ENCODE peak calls at places on chromosomes 5 and 9, in ten cellular contexts. One of them, this sample, is unnamed.

GRCh38 chr5:84384604-84385575 is at the start of gene EDIL3:
- DNase-seq in sigmoid colon: peak; percentile 67
- DNase-seq in heart right ventricle: peak; percentile 8
- DNase-seq in effector memory CD4-positive, alpha-beta T cell: no peak
- DNase-seq in CD8-positive, alpha-beta memory T cell: no peak
- DNase-seq in body of pancreas: no peak
- DNase-seq in CD4-positive, alpha-beta memory T cell: no peak
- DNase-seq in endothelial cell of umbilical vein: peak; percentile 63
- DNase-seq in aorta: peak; percentile 87
- DNase-seq in heart left ventricle: peak; percentile 69
- DNase-seq in this sample: peak; percentile 65

GRCh38 chr9:87725900-87726709 is at the start of gene CTSL:
- DNase-seq in sigmoid colon: peak; percentile 98
- DNase-seq in heart right ventricle: peak; percentile 93
- DNase-seq in effector memory CD4-positive, alpha-beta T cell: peak; percentile 16
- DNase-seq in CD8-positive, alpha-beta memory T cell: no peak
- DNase-seq in body of pancreas: peak; percentile 91
- DNase-seq in CD4-positive, alpha-beta memory T cell: peak; percentile 26
- DNase-seq in endothelial cell of umbilical vein: peak; percentile 80
- DNase-seq in aorta: peak; percentile 96
- DNase-seq in heart left ventricle: peak; percentile 96
- DNase-seq in this sample: peak; percentile 44

GRCh38 chr9:90878562-90878961 is 76.9 kb downstream of the SYK start:
- DNase-seq in sigmoid colon: no peak
- DNase-seq in heart right ventricle: no peak
- DNase-seq in effector memory CD4-positive, alpha-beta T cell: no peak
- DNase-seq in CD8-positive, alpha-beta memory T cell: no peak
- DNase-seq in body of pancreas: no peak
- DNase-seq in CD4-positive, alpha-beta memory T cell: no peak
- DNase-seq in endothelial cell of umbilical vein: no peak
- DNase-seq in aorta: no peak
- DNase-seq in heart left ventricle: no peak
- DNase-seq in this sample: no peak

GRCh38 chr5:139295692-139296091 is 2.2 kb downstream of the MATR3 start:
- DNase-seq in sigmoid colon: no peak
- DNase-seq in heart right ventricle: no peak
- DNase-seq in effector memory CD4-positive, alpha-beta T cell: no peak
- DNase-seq in CD8-positive, alpha-beta memory T cell: no peak
- DNase-seq in body of pancreas: no peak
- DNase-seq in CD4-positive, alpha-beta memory T cell: no peak
- DNase-seq in endothelial cell of umbilical vein: no peak
- DNase-seq in aorta: no peak
- DNase-seq in heart left ventricle: no peak
- DNase-seq in this sample: no peak

GRCh38 chr9:9557804-9558334 is 1054.9 kb downstream of the PTPRD start:
- DNase-seq in sigmoid colon: no peak
- DNase-seq in heart right ventricle: no peak
- DNase-seq in effector memory CD4-positive, alpha-beta T cell: no peak
- DNase-seq in CD8-positive, alpha-beta memory T cell: no peak
- DNase-seq in body of pancreas: no peak
- DNase-seq in CD4-positive, alpha-beta memory T cell: no peak
- DNase-seq in endothelial cell of umbilical vein: no peak
- DNase-seq in aorta: no peak
- DNase-seq in heart left ventricle: no peak
- DNase-seq in this sample: peak; percentile 33

GRCh38 chr9:76905661-76905983 is 292 bp downstream of the PRUNE2 start:
- DNase-seq in sigmoid colon: no peak
- DNase-seq in heart right ventricle: no peak
- DNase-seq in effector memory CD4-positive, alpha-beta T cell: no peak
- DNase-seq in CD8-positive, alpha-beta memory T cell: no peak
- DNase-seq in body of pancreas: no peak
- DNase-seq in CD4-positive, alpha-beta memory T cell: no peak
- DNase-seq in endothelial cell of umbilical vein: no peak
- DNase-seq in aorta: no peak
- DNase-seq in heart left ventricle: no peak
- DNase-seq in this sample: no peak

GRCh38 chr5:173747876-173748275 is 131.4 kb upstream of the BOD1 start:
- DNase-seq in sigmoid colon: no peak
- DNase-seq in heart right ventricle: no peak
- DNase-seq in effector memory CD4-positive, alpha-beta T cell: no peak
- DNase-seq in CD8-positive, alpha-beta memory T cell: no peak
- DNase-seq in body of pancreas: no peak
- DNase-seq in CD4-positive, alpha-beta memory T cell: no peak
- DNase-seq in endothelial cell of umbilical vein: no peak
- DNase-seq in aorta: no peak
- DNase-seq in heart left ventricle: no peak
- DNase-seq in this sample: no peak

GRCh38 chr9:94865599-94866456 is 139.3 kb downstream of the AOPEP start:
- DNase-seq in sigmoid colon: peak; percentile 83
- DNase-seq in heart right ventricle: no peak
- DNase-seq in effector memory CD4-positive, alpha-beta T cell: no peak
- DNase-seq in CD8-positive, alpha-beta memory T cell: no peak
- DNase-seq in body of pancreas: no peak
- DNase-seq in CD4-positive, alpha-beta memory T cell: no peak
- DNase-seq in endothelial cell of umbilical vein: peak; percentile 40
- DNase-seq in aorta: peak; percentile 86
- DNase-seq in heart left ventricle: no peak
- DNase-seq in this sample: peak; percentile 20

GRCh38 chr5:178338750-178339144 is 106.1 kb upstream of the PHYKPL start:
- DNase-seq in sigmoid colon: no peak
- DNase-seq in heart right ventricle: no peak
- DNase-seq in effector memory CD4-positive, alpha-beta T cell: no peak
- DNase-seq in CD8-positive, alpha-beta memory T cell: no peak
- DNase-seq in body of pancreas: no peak
- DNase-seq in CD4-positive, alpha-beta memory T cell: no peak
- DNase-seq in endothelial cell of umbilical vein: no peak
- DNase-seq in aorta: no peak
- DNase-seq in heart left ventricle: no peak
- DNase-seq in this sample: no peak

GRCh38 chr5:59152701-59153245 is 569.9 kb downstream of the RAB3C start:
- DNase-seq in sigmoid colon: no peak
- DNase-seq in heart right ventricle: no peak
- DNase-seq in effector memory CD4-positive, alpha-beta T cell: no peak
- DNase-seq in CD8-positive, alpha-beta memory T cell: no peak
- DNase-seq in body of pancreas: no peak
- DNase-seq in CD4-positive, alpha-beta memory T cell: no peak
- DNase-seq in endothelial cell of umbilical vein: no peak
- DNase-seq in aorta: no peak
- DNase-seq in heart left ventricle: no peak
- DNase-seq in this sample: no peak

GRCh38 chr5:14405267-14405666 is 176.3 kb upstream of the OTULINL start:
- DNase-seq in sigmoid colon: no peak
- DNase-seq in heart right ventricle: no peak
- DNase-seq in effector memory CD4-positive, alpha-beta T cell: no peak
- DNase-seq in CD8-positive, alpha-beta memory T cell: no peak
- DNase-seq in body of pancreas: no peak
- DNase-seq in CD4-positive, alpha-beta memory T cell: no peak
- DNase-seq in endothelial cell of umbilical vein: no peak
- DNase-seq in aorta: no peak
- DNase-seq in heart left ventricle: no peak
- DNase-seq in this sample: peak; percentile 50

GRCh38 chr5:120454094-120454798 is 9.9 kb upstream of the PRR16 start:
- DNase-seq in sigmoid colon: no peak
- DNase-seq in heart right ventricle: peak; percentile 11
- DNase-seq in effector memory CD4-positive, alpha-beta T cell: no peak
- DNase-seq in CD8-positive, alpha-beta memory T cell: no peak
- DNase-seq in body of pancreas: no peak
- DNase-seq in CD4-positive, alpha-beta memory T cell: no peak
- DNase-seq in endothelial cell of umbilical vein: peak; percentile 65
- DNase-seq in aorta: no peak
- DNase-seq in heart left ventricle: no peak
- DNase-seq in this sample: no peak

GRCh38 chr5:66850354-66851075 is 254.3 kb downstream of the MAST4 start:
- DNase-seq in sigmoid colon: no peak
- DNase-seq in heart right ventricle: no peak
- DNase-seq in effector memory CD4-positive, alpha-beta T cell: no peak
- DNase-seq in CD8-positive, alpha-beta memory T cell: no peak
- DNase-seq in body of pancreas: peak; percentile 6
- DNase-seq in CD4-positive, alpha-beta memory T cell: no peak
- DNase-seq in endothelial cell of umbilical vein: no peak
- DNase-seq in aorta: no peak
- DNase-seq in heart left ventricle: no peak
- DNase-seq in this sample: no peak

GRCh38 chr9:83906144-83906543 is 15.1 kb downstream of the KIF27 start:
- DNase-seq in sigmoid colon: no peak
- DNase-seq in heart right ventricle: no peak
- DNase-seq in effector memory CD4-positive, alpha-beta T cell: no peak
- DNase-seq in CD8-positive, alpha-beta memory T cell: no peak
- DNase-seq in body of pancreas: no peak
- DNase-seq in CD4-positive, alpha-beta memory T cell: no peak
- DNase-seq in endothelial cell of umbilical vein: no peak
- DNase-seq in aorta: no peak
- DNase-seq in heart left ventricle: no peak
- DNase-seq in this sample: no peak

DNA sequence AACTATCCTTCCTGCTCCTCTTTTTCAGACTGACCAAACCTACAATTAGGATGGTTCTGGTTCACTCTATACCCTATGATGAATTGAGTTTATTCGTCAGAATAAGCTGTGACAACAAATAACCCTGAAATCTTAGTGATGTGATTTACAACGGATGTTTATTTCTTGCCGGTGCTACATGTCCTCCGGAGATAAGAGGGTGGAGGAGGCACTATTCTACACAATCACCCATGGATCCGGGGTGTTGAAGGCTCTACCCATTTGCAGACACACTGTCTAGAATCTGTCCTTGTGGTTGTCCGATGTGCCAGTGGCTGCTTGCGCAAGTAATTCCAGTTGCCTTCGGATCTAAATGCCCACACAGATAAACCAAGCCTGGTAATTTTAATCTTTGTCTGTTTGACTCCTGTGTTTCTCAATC is 44.7 kb downstream of the CDC14B start:
- DNase-seq in sigmoid colon: no peak
- DNase-seq in heart right ventricle: no peak
- DNase-seq in effector memory CD4-positive, alpha-beta T cell: no peak
- DNase-seq in CD8-positive, alpha-beta memory T cell: no peak
- DNase-seq in body of pancreas: no peak
- DNase-seq in CD4-positive, alpha-beta memory T cell: no peak
- DNase-seq in endothelial cell of umbilical vein: no peak
- DNase-seq in aorta: no peak
- DNase-seq in heart left ventricle: no peak
- DNase-seq in this sample: no peak
- H3K4me3 ChIP-seq in sigmoid colon: no peak overlapping the region
- H3K4me3 ChIP-seq in heart right ventricle: no peak overlapping the region
- H3K4me3 ChIP-seq in effector memory CD4-positive, alpha-beta T cell: no peak overlapping the region
- H3K4me3 ChIP-seq in CD8-positive, alpha-beta memory T cell: no peak overlapping the region
- H3K4me3 ChIP-seq in body of pancreas: no peak overlapping the region
- H3K4me3 ChIP-seq in CD4-positive, alpha-beta memory T cell: no peak overlapping the region
- H3K4me3 ChIP-seq in endothelial cell of umbilical vein: no peak overlapping the region
- H3K4me3 ChIP-seq in aorta: no peak overlapping the region
- H3K4me3 ChIP-seq in heart left ventricle: no peak overlapping the region
- H3K4me3 ChIP-seq in this sample: no peak overlapping the region

GRCh38 chr9:120911295-120911843 is 15.2 kb downstream of the TRAF1 start:
- DNase-seq in sigmoid colon: no peak
- DNase-seq in heart right ventricle: no peak
- DNase-seq in effector memory CD4-positive, alpha-beta T cell: no peak
- DNase-seq in CD8-positive, alpha-beta memory T cell: no peak
- DNase-seq in body of pancreas: no peak
- DNase-seq in CD4-positive, alpha-beta memory T cell: no peak
- DNase-seq in endothelial cell of umbilical vein: no peak
- DNase-seq in aorta: no peak
- DNase-seq in heart left ventricle: no peak
- DNase-seq in this sample: no peak

GRCh38 chr9:120913673-120914266 is 12.8 kb downstream of the TRAF1 start:
- DNase-seq in sigmoid colon: no peak
- DNase-seq in heart right ventricle: no peak
- DNase-seq in effector memory CD4-positive, alpha-beta T cell: no peak
- DNase-seq in CD8-positive, alpha-beta memory T cell: peak; percentile 36
- DNase-seq in body of pancreas: no peak
- DNase-seq in CD4-positive, alpha-beta memory T cell: no peak
- DNase-seq in endothelial cell of umbilical vein: no peak
- DNase-seq in aorta: no peak
- DNase-seq in heart left ventricle: no peak
- DNase-seq in this sample: no peak

GRCh38 chr9:120912958-120913672 is 13.5 kb downstream of the TRAF1 start:
- DNase-seq in sigmoid colon: no peak
- DNase-seq in heart right ventricle: no peak
- DNase-seq in effector memory CD4-positive, alpha-beta T cell: no peak
- DNase-seq in CD8-positive, alpha-beta memory T cell: no peak
- DNase-seq in body of pancreas: no peak
- DNase-seq in CD4-positive, alpha-beta memory T cell: no peak
- DNase-seq in endothelial cell of umbilical vein: no peak
- DNase-seq in aorta: no peak
- DNase-seq in heart left ventricle: no peak
- DNase-seq in this sample: peak; percentile 48

GRCh38 chr9:120910643-120911042 is 16.0 kb downstream of the TRAF1 start:
- DNase-seq in sigmoid colon: no peak
- DNase-seq in heart right ventricle: no peak
- DNase-seq in effector memory CD4-positive, alpha-beta T cell: no peak
- DNase-seq in CD8-positive, alpha-beta memory T cell: no peak
- DNase-seq in body of pancreas: no peak
- DNase-seq in CD4-positive, alpha-beta memory T cell: no peak
- DNase-seq in endothelial cell of umbilical vein: no peak
- DNase-seq in aorta: no peak
- DNase-seq in heart left ventricle: no peak
- DNase-seq in this sample: no peak

DNA sequence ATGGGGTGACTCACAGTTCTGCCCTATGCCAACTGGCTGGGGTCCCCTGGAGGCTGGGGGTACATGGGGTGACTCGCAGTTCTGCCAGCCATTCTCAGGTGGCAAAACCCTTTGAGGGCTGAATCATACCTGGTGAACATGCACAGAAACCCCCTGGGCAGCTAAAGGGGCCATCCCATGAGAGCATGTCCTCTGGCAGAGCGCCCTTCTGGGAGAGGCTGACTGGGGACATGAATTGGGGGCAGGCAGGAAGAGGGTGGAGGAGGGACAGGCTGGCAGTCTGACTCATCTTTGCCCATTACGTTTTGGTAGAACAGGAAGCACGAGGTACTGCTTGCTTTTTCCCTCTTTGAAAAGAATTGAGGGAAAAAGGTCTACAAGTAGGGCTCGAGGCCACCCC is 16.7 kb downstream of the TRAF1 start:
- DNase-seq in sigmoid colon: no peak
- DNase-seq in heart right ventricle: no peak
- DNase-seq in effector memory CD4-positive, alpha-beta T cell: peak; percentile 68
- DNase-seq in CD8-positive, alpha-beta memory T cell: peak; percentile 36
- DNase-seq in body of pancreas: no peak
- DNase-seq in CD4-positive, alpha-beta memory T cell: no peak
- DNase-seq in endothelial cell of umbilical vein: peak; percentile 18
- DNase-seq in aorta: no peak
- DNase-seq in heart left ventricle: no peak
- DNase-seq in this sample: no peak
- H3K36me3 ChIP-seq in sigmoid colon: peaks cover 7% of the 10 kb centered on the region
- H3K36me3 ChIP-seq in heart right ventricle: no peaks in the 10 kb centered on the region
- H3K36me3 ChIP-seq in effector memory CD4-positive, alpha-beta T cell: peaks cover 81% of the 10 kb centered on the region
- H3K36me3 ChIP-seq in CD8-positive, alpha-beta memory T cell: peaks cover 69% of the 10 kb centered on the region
- H3K36me3 ChIP-seq in body of pancreas: no peaks in the 10 kb centered on the region
- H3K36me3 ChIP-seq in CD4-positive, alpha-beta memory T cell: peaks cover 72% of the 10 kb centered on the region
- H3K36me3 ChIP-seq in endothelial cell of umbilical vein: no peaks in the 10 kb centered on the region
- H3K36me3 ChIP-seq in aorta: no peaks in the 10 kb centered on the region
- H3K36me3 ChIP-seq in heart left ventricle: no peaks in the 10 kb centered on the region
- H3K36me3 ChIP-seq in this sample: no peaks in the 10 kb centered on the region

GRCh38 chr5:69042915-69043795 is 50.7 kb upstream of the SLC30A5 start:
- DNase-seq in sigmoid colon: peak; percentile 87
- DNase-seq in heart right ventricle: peak; percentile 87
- DNase-seq in effector memory CD4-positive, alpha-beta T cell: peak; percentile 53
- DNase-seq in CD8-positive, alpha-beta memory T cell: peak; percentile 87
- DNase-seq in body of pancreas: peak; percentile 91
- DNase-seq in CD4-positive, alpha-beta memory T cell: peak; percentile 89
- DNase-seq in endothelial cell of umbilical vein: peak; percentile 94
- DNase-seq in aorta: no peak
- DNase-seq in heart left ventricle: no peak
- DNase-seq in this sample: peak; percentile 69
- H3K27ac ChIP-seq in sigmoid colon: peak overlapping the region; percentile 69
- H3K27ac ChIP-seq in heart right ventricle: peak overlapping the region; percentile 82
- H3K27ac ChIP-seq in effector memory CD4-positive, alpha-beta T cell: peak overlapping the region; percentile 60
- H3K27ac ChIP-seq in CD8-positive, alpha-beta memory T cell: peak overlapping the region; percentile 22
- H3K27ac ChIP-seq in body of pancreas: peak overlapping the region; percentile 64
- H3K27ac ChIP-seq in CD4-positive, alpha-beta memory T cell: peak overlapping the region; percentile 54
- H3K27ac ChIP-seq in endothelial cell of umbilical vein: peak overlapping the region; percentile 43
- H3K27ac ChIP-seq in aorta: no peak overlapping the region
- H3K27ac ChIP-seq in heart left ventricle: peak overlapping the region; percentile 84
- H3K27ac ChIP-seq in this sample: peak overlapping the region; percentile 19

GRCh38 chr5:150595466-150596031 is 44.9 kb upstream of the SYNPO start:
- DNase-seq in sigmoid colon: no peak
- DNase-seq in heart right ventricle: peak; percentile 74
- DNase-seq in effector memory CD4-positive, alpha-beta T cell: no peak
- DNase-seq in CD8-positive, alpha-beta memory T cell: no peak
- DNase-seq in body of pancreas: no peak
- DNase-seq in CD4-positive, alpha-beta memory T cell: no peak
- DNase-seq in endothelial cell of umbilical vein: peak; percentile 95
- DNase-seq in aorta: peak; percentile 80
- DNase-seq in heart left ventricle: no peak
- DNase-seq in this sample: no peak
- H3K4me3 ChIP-seq in sigmoid colon: no peak overlapping the region
- H3K4me3 ChIP-seq in heart right ventricle: no peak overlapping the region
- H3K4me3 ChIP-seq in effector memory CD4-positive, alpha-beta T cell: no peak overlapping the region
- H3K4me3 ChIP-seq in CD8-positive, alpha-beta memory T cell: no peak overlapping the region
- H3K4me3 ChIP-seq in body of pancreas: no peak overlapping the region
- H3K4me3 ChIP-seq in CD4-positive, alpha-beta memory T cell: no peak overlapping the region
- H3K4me3 ChIP-seq in endothelial cell of umbilical vein: no peak overlapping the region
- H3K4me3 ChIP-seq in aorta: no peak overlapping the region
- H3K4me3 ChIP-seq in heart left ventricle: no peak overlapping the region
- H3K4me3 ChIP-seq in this sample: no peak overlapping the region

This sample was measured in WERI-Rb-1.